ENCODE peak calls at places on chromosomes 4 and X, in seven cellular contexts. One of them, this sample, is unnamed. For H3K4me1, H3K9me3 and H3K27me3, the result is how much of the 10 kb centered on the place peaks cover.

GRCh38 chr4:94500696-94501095 is 49.0 kb downstream of the PDLIM5 start:
- DNase-seq in lung: no peak
- DNase-seq in iPS DF 6.9: no peak
- DNase-seq in H9: no peak
- DNase-seq in colonic mucosa: no peak
- DNase-seq in uterus: no peak
- DNase-seq in GM23248: no peak
- DNase-seq in this sample: no peak

GRCh38 chrX:111881715-111882114 is 5.7 kb downstream of the TRPC5OS start:
- DNase-seq in lung: no peak
- DNase-seq in iPS DF 6.9: no peak
- DNase-seq in H9: no peak
- DNase-seq in colonic mucosa: no peak
- DNase-seq in uterus: no peak
- DNase-seq in GM23248: no peak
- DNase-seq in this sample: no peak

GRCh38 chr4:106365613-106366012 is 3.0 kb downstream of the GIMD1 start:
- DNase-seq in lung: no peak
- DNase-seq in iPS DF 6.9: no peak
- DNase-seq in H9: no peak
- DNase-seq in colonic mucosa: no peak
- DNase-seq in uterus: no peak
- DNase-seq in GM23248: peak
- DNase-seq in this sample: no peak

GRCh38 chr4:67765928-67766327 is 11.7 kb upstream of the GNRHR start:
- DNase-seq in lung: no peak
- DNase-seq in iPS DF 6.9: no peak
- DNase-seq in H9: no peak
- DNase-seq in colonic mucosa: no peak
- DNase-seq in uterus: no peak
- DNase-seq in GM23248: peak
- DNase-seq in this sample: no peak

GRCh38 chrX:68997911-68998310 is 167.3 kb downstream of the PJA1 start:
- DNase-seq in lung: peak
- DNase-seq in iPS DF 6.9: no peak
- DNase-seq in H9: no peak
- DNase-seq in colonic mucosa: peak
- DNase-seq in uterus: peak
- DNase-seq in GM23248: peak
- DNase-seq in this sample: peak

GRCh38 chr4:77636902-77637301 is 31.3 kb downstream of the CXCL13 start:
- DNase-seq in lung: no peak
- DNase-seq in iPS DF 6.9: no peak
- DNase-seq in H9: no peak
- DNase-seq in colonic mucosa: peak
- DNase-seq in uterus: no peak
- DNase-seq in GM23248: peak
- DNase-seq in this sample: peak

GRCh38 chr4:72290737-72291136 is 258.9 kb downstream of the NPFFR2 start:
- DNase-seq in lung: no peak
- DNase-seq in iPS DF 6.9: no peak
- DNase-seq in H9: no peak
- DNase-seq in colonic mucosa: no peak
- DNase-seq in uterus: no peak
- DNase-seq in GM23248: no peak
- DNase-seq in this sample: no peak

GRCh38 chrX:45344597-45344996 is 143.9 kb upstream of the DIPK2B start:
- DNase-seq in lung: no peak
- DNase-seq in iPS DF 6.9: no peak
- DNase-seq in H9: no peak
- DNase-seq in colonic mucosa: no peak
- DNase-seq in uterus: no peak
- DNase-seq in GM23248: peak
- DNase-seq in this sample: no peak

GRCh38 chr4:8904666-8905065 is 33.0 kb upstream of the HMX1 start:
- DNase-seq in lung: no peak
- DNase-seq in iPS DF 6.9: no peak
- DNase-seq in H9: no peak
- DNase-seq in colonic mucosa: no peak
- DNase-seq in uterus: no peak
- DNase-seq in GM23248: no peak
- DNase-seq in this sample: no peak

GRCh38 chr4:129344058-129344457 is 248.1 kb downstream of the C4orf33 start:
- DNase-seq in lung: no peak
- DNase-seq in iPS DF 6.9: no peak
- DNase-seq in H9: no peak
- DNase-seq in colonic mucosa: peak
- DNase-seq in uterus: no peak
- DNase-seq in GM23248: peak
- DNase-seq in this sample: peak

GRCh38 chr4:17968721-17969120 is 52.8 kb downstream of the LCORL start:
- DNase-seq in lung: no peak
- DNase-seq in iPS DF 6.9: no peak
- DNase-seq in H9: no peak
- DNase-seq in colonic mucosa: no peak
- DNase-seq in uterus: no peak
- DNase-seq in GM23248: no peak
- DNase-seq in this sample: no peak

GRCh38 chrX:49910344-49910743 is 12.1 kb upstream of the CLCN5 start:
- DNase-seq in lung: no peak
- DNase-seq in iPS DF 6.9: no peak
- DNase-seq in H9: no peak
- DNase-seq in colonic mucosa: no peak
- DNase-seq in uterus: no peak
- DNase-seq in GM23248: no peak
- DNase-seq in this sample: no peak

GRCh38 chr4:76779740-76780459 is 118.0 kb downstream of the SOWAHB start:
- DNase-seq in lung: no peak
- DNase-seq in iPS DF 6.9: no peak
- DNase-seq in H9: no peak
- DNase-seq in colonic mucosa: no peak
- DNase-seq in uterus: no peak
- DNase-seq in GM23248: no peak
- DNase-seq in this sample: no peak

GRCh38 chr4:182576609-182577289 is 333.5 kb downstream of the TENM3 start:
- DNase-seq in lung: no peak
- DNase-seq in iPS DF 6.9: no peak
- DNase-seq in H9: no peak
- DNase-seq in colonic mucosa: no peak
- DNase-seq in uterus: no peak
- DNase-seq in GM23248: no peak
- DNase-seq in this sample: no peak

GRCh38 chr4:156109943-156110925 is 156.6 kb upstream of the CTSO start:
- DNase-seq in lung: no peak
- DNase-seq in iPS DF 6.9: no peak
- DNase-seq in H9: peak
- DNase-seq in colonic mucosa: no peak
- DNase-seq in uterus: peak
- DNase-seq in GM23248: peak
- DNase-seq in this sample: no peak

GRCh38 chr4:93182722-93183121 is 645.8 kb upstream of the ATOH1 start:
- DNase-seq in lung: no peak
- DNase-seq in iPS DF 6.9: no peak
- DNase-seq in H9: no peak
- DNase-seq in colonic mucosa: peak
- DNase-seq in uterus: no peak
- DNase-seq in GM23248: no peak
- DNase-seq in this sample: no peak

GRCh38 chrX:14354541-14354940 is 174.8 kb upstream of the GLRA2 start:
- DNase-seq in lung: no peak
- DNase-seq in iPS DF 6.9: no peak
- DNase-seq in H9: no peak
- DNase-seq in colonic mucosa: no peak
- DNase-seq in uterus: no peak
- DNase-seq in GM23248: peak
- DNase-seq in this sample: no peak

GRCh38 chr4:142350886-142351285 is 495.2 kb downstream of the INPP4B start:
- DNase-seq in lung: no peak
- DNase-seq in iPS DF 6.9: no peak
- DNase-seq in H9: no peak
- DNase-seq in colonic mucosa: peak
- DNase-seq in uterus: no peak
- DNase-seq in GM23248: peak
- DNase-seq in this sample: no peak

GRCh38 chr4:1261107-1261928 is 12.4 kb upstream of the CTBP1 start:
- DNase-seq in lung: no peak
- DNase-seq in iPS DF 6.9: no peak
- DNase-seq in H9: no peak
- DNase-seq in colonic mucosa: no peak
- DNase-seq in uterus: no peak
- DNase-seq in GM23248: no peak
- DNase-seq in this sample: no peak

GRCh38 chr4:123651127-123651526 is 254.5 kb downstream of the SPRY1 start:
- DNase-seq in lung: no peak
- DNase-seq in iPS DF 6.9: no peak
- DNase-seq in H9: no peak
- DNase-seq in colonic mucosa: no peak
- DNase-seq in uterus: no peak
- DNase-seq in GM23248: peak
- DNase-seq in this sample: no peak

GRCh38 chr4:67558493-67558892 is at the start of gene STAP1:
- DNase-seq in lung: no peak
- DNase-seq in iPS DF 6.9: no peak
- DNase-seq in H9: no peak
- DNase-seq in colonic mucosa: no peak
- DNase-seq in uterus: no peak
- DNase-seq in GM23248: no peak
- DNase-seq in this sample: no peak

GRCh38 chrX:70089575-70090297 is 27.5 kb downstream of the OTUD6A start:
- DNase-seq in lung: no peak
- DNase-seq in iPS DF 6.9: no peak
- DNase-seq in H9: no peak
- DNase-seq in colonic mucosa: no peak
- DNase-seq in uterus: no peak
- DNase-seq in GM23248: peak
- DNase-seq in this sample: no peak

GRCh38 chr4:189035091-189035490 is 895.9 kb downstream of the TRIML1 start:
- DNase-seq in lung: no peak
- DNase-seq in iPS DF 6.9: no peak
- DNase-seq in H9: no peak
- DNase-seq in colonic mucosa: no peak
- DNase-seq in uterus: no peak
- DNase-seq in GM23248: no peak
- DNase-seq in this sample: no peak

GRCh38 chrX:7278356-7278755 is 130.4 kb upstream of the PUDP start:
- DNase-seq in lung: no peak
- DNase-seq in iPS DF 6.9: no peak
- DNase-seq in H9: no peak
- DNase-seq in colonic mucosa: no peak
- DNase-seq in uterus: no peak
- DNase-seq in GM23248: no peak
- DNase-seq in this sample: no peak

GRCh38 chr4:23929248-23929647 is 39.4 kb upstream of the PPARGC1A start:
- DNase-seq in lung: no peak
- DNase-seq in iPS DF 6.9: no peak
- DNase-seq in H9: no peak
- DNase-seq in colonic mucosa: no peak
- DNase-seq in uterus: no peak
- DNase-seq in GM23248: no peak
- DNase-seq in this sample: no peak

GRCh38 chr4:42515156-42515884 is 118.0 kb downstream of the SHISA3 start:
- DNase-seq in lung: no peak
- DNase-seq in iPS DF 6.9: no peak
- DNase-seq in H9: no peak
- DNase-seq in colonic mucosa: no peak
- DNase-seq in uterus: no peak
- DNase-seq in GM23248: peak
- DNase-seq in this sample: no peak

GRCh38 chrX:11438380-11438723 is 145.1 kb downstream of the AMELX start:
- DNase-seq in lung: no peak
- DNase-seq in iPS DF 6.9: no peak
- DNase-seq in H9: no peak
- DNase-seq in colonic mucosa: no peak
- DNase-seq in uterus: no peak
- DNase-seq in GM23248: no peak
- DNase-seq in this sample: no peak
- H3K4me1 ChIP-seq in lung: under half
- H3K4me1 ChIP-seq in iPS DF 6.9: under half
- H3K4me1 ChIP-seq in H9: under half
- H3K4me1 ChIP-seq in colonic mucosa: under half
- H3K4me1 ChIP-seq in uterus: under half
- H3K4me1 ChIP-seq in GM23248: under half
- H3K4me1 ChIP-seq in this sample: under half

GRCh38 chr4:110613710-110614109 is 9.2 kb downstream of the PITX2 start:
- DNase-seq in lung: no peak
- DNase-seq in iPS DF 6.9: no peak
- DNase-seq in H9: no peak
- DNase-seq in colonic mucosa: no peak
- DNase-seq in uterus: no peak
- DNase-seq in GM23248: no peak
- DNase-seq in this sample: no peak
- H3K9me3 ChIP-seq in lung: under half
- H3K9me3 ChIP-seq in iPS DF 6.9: under half
- H3K9me3 ChIP-seq in H9: under half
- H3K9me3 ChIP-seq in colonic mucosa: under half
- H3K9me3 ChIP-seq in uterus: under half
- H3K9me3 ChIP-seq in GM23248: under half
- H3K9me3 ChIP-seq in this sample: under half

GRCh38 chrX:617401-617800 is 13.2 kb upstream of the SHOX start:
- DNase-seq in lung: no peak
- DNase-seq in iPS DF 6.9: no peak
- DNase-seq in H9: no peak
- DNase-seq in colonic mucosa: no peak
- DNase-seq in uterus: no peak
- DNase-seq in GM23248: no peak
- DNase-seq in this sample: no peak
- H3K27me3 ChIP-seq in lung: under half
- H3K27me3 ChIP-seq in iPS DF 6.9: under half
- H3K27me3 ChIP-seq in H9: half or more
- H3K27me3 ChIP-seq in colonic mucosa: under half
- H3K27me3 ChIP-seq in uterus: under half
- H3K27me3 ChIP-seq in GM23248: under half
- H3K27me3 ChIP-seq in this sample: under half

GRCh38 chr4:38132843-38133662 is 172.9 kb downstream of the PTTG2 start:
- DNase-seq in lung: no peak
- DNase-seq in iPS DF 6.9: no peak
- DNase-seq in H9: no peak
- DNase-seq in colonic mucosa: peak
- DNase-seq in uterus: no peak
- DNase-seq in GM23248: no peak
- DNase-seq in this sample: peak

GRCh38 chr4:38131371-38132139 is 171.4 kb downstream of the PTTG2 start:
- DNase-seq in lung: no peak
- DNase-seq in iPS DF 6.9: no peak
- DNase-seq in H9: peak
- DNase-seq in colonic mucosa: no peak
- DNase-seq in uterus: peak
- DNase-seq in GM23248: no peak
- DNase-seq in this sample: peak

GRCh38 chr4:38130884-38131283 is 170.7 kb downstream of the PTTG2 start:
- DNase-seq in lung: no peak
- DNase-seq in iPS DF 6.9: no peak
- DNase-seq in H9: no peak
- DNase-seq in colonic mucosa: no peak
- DNase-seq in uterus: no peak
- DNase-seq in GM23248: no peak
- DNase-seq in this sample: no peak

GRCh38 chr4:38133711-38134480 is 173.7 kb downstream of the PTTG2 start:
- DNase-seq in lung: no peak
- DNase-seq in iPS DF 6.9: no peak
- DNase-seq in H9: no peak
- DNase-seq in colonic mucosa: no peak
- DNase-seq in uterus: no peak
- DNase-seq in GM23248: peak
- DNase-seq in this sample: peak

GRCh38 chr4:38132140-38132673 is 172.0 kb downstream of the PTTG2 start:
- DNase-seq in lung: no peak
- DNase-seq in iPS DF 6.9: no peak
- DNase-seq in H9: no peak
- DNase-seq in colonic mucosa: peak
- DNase-seq in uterus: peak
- DNase-seq in GM23248: peak
- DNase-seq in this sample: peak
- H3K4me1 ChIP-seq in lung: under half
- H3K4me1 ChIP-seq in iPS DF 6.9: under half
- H3K4me1 ChIP-seq in H9: under half
- H3K4me1 ChIP-seq in colonic mucosa: under half
- H3K4me1 ChIP-seq in uterus: under half
- H3K4me1 ChIP-seq in GM23248: under half
- H3K4me1 ChIP-seq in this sample: under half

This sample was measured in body of pancreas.